ENCODE peak calls at places on chromosomes 4 and X, in four cellular contexts. N is T-helper 2 cell; R is activated CD4-positive, alpha-beta T cell treated with anti-CD3 and anti-CD28 coated beads, Interleukin-2, amount 50 U/mL, for 1 hour; J is CD8-positive, alpha-beta memory T cell. S is an unnamed sample.
A peak's percentile ranks its signal among the peaks of the same experiment; 100 is the strongest.

GRCh38 chr4:16812041-16812440 is 86.4 kb downstream of the LDB2 start:
- DNase-seq in N (no peak), R (no peak), J (no peak), S (no peak)

GRCh38 chr4:81198609-81199008 is 16.4 kb downstream of the PRKG2 start:
- DNase-seq in N (no peak), R (no peak), J (no peak), S (no peak)

GRCh38 chr4:170491981-170492380 is 402.2 kb upstream of the AADAT start:
- DNase-seq in N (no peak), R (no peak), J (no peak), S (no peak)

GRCh38 chrX:39576081-39576701 is 521.6 kb downstream of the BCOR start:
- DNase-seq in N (peak; percentile 10), R (no peak), J (no peak), S (no peak)

GRCh38 chr4:126051709-126052424 is 737.1 kb downstream of the FAT4 start:
- DNase-seq in N (no peak), R (no peak), J (no peak), S (no peak)

GRCh38 chrX:22760513-22761057 is 239.2 kb upstream of the DDX53 start:
- DNase-seq in N (no peak), R (no peak), J (no peak), S (no peak)

GRCh38 chr4:182212211-182212761 is 30.9 kb upstream of the TENM3 start:
- DNase-seq in N (no peak), R (no peak), J (no peak), S (no peak)

GRCh38 chrX:106039920-106040319 is 1.4 kb upstream of the SERPINA7 start:
- DNase-seq in N (no peak), R (no peak), J (no peak), S (no peak)

GRCh38 chr4:157052429-157053040 is 23.4 kb upstream of the GLRB start:
- DNase-seq in N (no peak), R (no peak), J (no peak), S (no peak)

GRCh38 chr4:122909683-122910082 is 12.7 kb downstream of the NUDT6 start:
- DNase-seq in N (no peak), R (no peak), J (no peak), S (no peak)

GRCh38 chr4:111689214-111689613 is 456.0 kb upstream of the FAM241A start:
- DNase-seq in N (no peak), R (no peak), J (no peak), S (no peak)

GRCh38 chrX:47515941-47516649 is 33.1 kb upstream of the ZNF41 start:
- DNase-seq in N (no peak), R (no peak), J (no peak), S (no peak)

GRCh38 chr4:65510976-65511375 is 159.3 kb downstream of the EPHA5 start:
- DNase-seq in N (no peak), R (no peak), J (no peak), S (no peak)

GRCh38 chr4:154642361-154642760 is 29.9 kb upstream of the FGG start:
- DNase-seq in N (no peak), R (no peak), J (no peak), S (no peak)

GRCh38 chrX:17474892-17475291 is 99.9 kb downstream of the NHS start:
- DNase-seq in N (no peak), R (no peak), J (no peak), S (no peak)

GRCh38 chr4:139876328-139876941 is 210.8 kb downstream of the MGST2 start:
- DNase-seq in N (no peak), R (no peak), J (no peak), S (no peak)

GRCh38 chr4:168666531-168666930 is 169.7 kb downstream of the PALLD start:
- DNase-seq in N (no peak), R (no peak), J (no peak), S (no peak)

GRCh38 chrX:75155454-75155829 is 641 bp downstream of the ABCB7 start:
- DNase-seq in N (peak; percentile 52), R (no peak), J (no peak), S (no peak)

GRCh38 chr4:173834151-173834550 is 304.1 kb upstream of the HAND2 start:
- DNase-seq in N (no peak), R (no peak), J (no peak), S (no peak)

GRCh38 chrX:78886550-78886949 is 58.6 kb upstream of the P2RY10 start:
- DNase-seq in N (peak; percentile 57), R (no peak), J (no peak), S (no peak)

GRCh38 chrX:106862972-106863688 is 40.0 kb downstream of the RIPPLY1 start:
- DNase-seq in N (peak; percentile 18), R (no peak), J (no peak), S (no peak)

GRCh38 chrX:140508958-140509357 is 4.1 kb upstream of the SOX3 start:
- DNase-seq in N (no peak), R (no peak), J (no peak), S (no peak)

GRCh38 chr4:89681219-89681618 is 155.7 kb downstream of the SNCA start:
- DNase-seq in N (no peak), R (no peak), J (no peak), S (no peak)

GRCh38 chr4:152778656-152779512 is 646 bp downstream of the TIGD4 start:
- DNase-seq in N (peak; percentile 66), R (peak; percentile 25), J (no peak), S (no peak)

GRCh38 chrX:56029188-56029587 is 203.0 kb upstream of the KLF8 start:
- DNase-seq in N (no peak), R (no peak), J (no peak), S (no peak)

GRCh38 chrX:82070948-82071347 is 869.0 kb downstream of the SH3BGRL start:
- DNase-seq in N (no peak), R (no peak), J (no peak), S (no peak)

GRCh38 chr4:56506110-56506705 is 617 bp downstream of the ARL9 start:
- DNase-seq in N (no peak), R (no peak), J (no peak), S (no peak)

GRCh38 chrX:23788946-23789345 is 6.0 kb downstream of the SAT1 start:
- DNase-seq in N (no peak), R (no peak), J (no peak), S (no peak)

GRCh38 chr4:155758500-155759371 is at the start of gene GUCY1B1:
- DNase-seq in N (peak; percentile 78), R (peak; percentile 28), J (no peak), S (peak; percentile 15)

GRCh38 chr4:136643416-136643815 is 888.9 kb downstream of the PCDH18 start:
- DNase-seq in N (no peak), R (no peak), J (no peak), S (no peak)

GRCh38 chr4:45539142-45539814 is 584.6 kb downstream of the GABRG1 start:
- DNase-seq in N (no peak), R (no peak), J (no peak), S (no peak)

GRCh38 chr4:105227054-105227453 is 80.4 kb downstream of the TET2 start:
- DNase-seq in N (no peak), R (no peak), J (no peak), S (no peak)

GRCh38 chr4:119080721-119081541 is 54.7 kb upstream of the MYOZ2 start:
- DNase-seq in N (no peak), R (no peak), J (no peak), S (no peak)

GRCh38 chr4:186724048-186724860 is 598 bp upstream of the FAT1 start:
- DNase-seq in N (peak; percentile 6), R (no peak), J (no peak), S (no peak)

GRCh38 chrX:149762696-149763614 is 10.9 kb upstream of the HSFX1 start:
- DNase-seq in N (no peak), R (no peak), J (no peak), S (no peak)

GRCh38 chrX:1389181-1389992 is 2.5 kb downstream of the SLC25A6 start:
- DNase-seq in N (no peak), R (no peak), J (no peak), S (no peak)

GRCh38 chrX:43328358-43328946 is 327.6 kb upstream of the MAOA start:
- DNase-seq in N (no peak), R (no peak), J (no peak), S (no peak)

S was measured in effector memory CD4-positive, alpha-beta T cell.